ENCODE peak calls at places on chromosomes 1 and 21, in seven cellular contexts. P is fibroblast of villous mesenchyme, O is thyroid gland, X is prostate gland, K is right atrium auricular region, Z is cardiac muscle cell, M is heart left ventricle. V is an unnamed sample.

GRCh38 chr1:216903389-216903754 is 180.1 kb upstream of the ESRRG start:
- DNase-seq in P (peak; percentile 12), O (no peak), X (no peak), K (no peak), Z (no peak), M (no peak), V (peak; percentile 89)

GRCh38 chr1:10074855-10075418 is 42.2 kb downstream of the UBE4B start:
- DNase-seq in P (peak; percentile 61), O (no peak), X (no peak), K (no peak), Z (no peak), M (no peak), V (peak; percentile 66)

GRCh38 chr1:71047635-71048607 is at the start of gene PTGER3:
- DNase-seq in P (no peak), O (peak; percentile 61), X (peak; percentile 40), K (no peak), Z (peak; percentile 86), M (peak; percentile 86), V (no peak)

GRCh38 chr1:35044406-35044805 is 12.7 kb upstream of the ZMYM6 start:
- DNase-seq in P (no peak), O (no peak), X (no peak), K (no peak), Z (no peak), M (no peak), V (peak; percentile 17)

GRCh38 chr1:27487927-27488522 is 1.9 kb downstream of the WASF2 start:
- DNase-seq in P (no peak), O (no peak), X (no peak), K (no peak), Z (no peak), M (no peak), V (peak; percentile 37)

GRCh38 chr1:24481843-24482610 is 20.6 kb upstream of the RCAN3 start:
- DNase-seq in P (no peak), O (no peak), X (no peak), K (no peak), Z (no peak), M (no peak), V (no peak)

GRCh38 chr1:183783896-183784637 is 20.9 kb upstream of the RGL1 start:
- DNase-seq in P (peak; percentile 51), O (peak; percentile 65), X (peak; percentile 60), K (no peak), Z (peak; percentile 16), M (peak; percentile 72), V (peak; percentile 93)

GRCh38 chr1:81780705-81781454 is 19.9 kb upstream of the ADGRL2 start:
- DNase-seq in P (no peak), O (no peak), X (no peak), K (no peak), Z (no peak), M (no peak), V (no peak)

GRCh38 chr1:67551375-67551774 is 121.2 kb upstream of the SERBP1 start:
- DNase-seq in P (no peak), O (no peak), X (no peak), K (no peak), Z (no peak), M (no peak), V (no peak)

GRCh38 chr1:32101233-32101681 is 6.6 kb upstream of the KPNA6 start:
- DNase-seq in P (peak; percentile 78), O (no peak), X (no peak), K (no peak), Z (no peak), M (no peak), V (peak; percentile 76)

GRCh38 chr1:168483531-168483930 is 60.3 kb downstream of the XCL2 start:
- DNase-seq in P (peak; percentile 77), O (no peak), X (no peak), K (no peak), Z (no peak), M (no peak), V (peak; percentile 61)

GRCh38 chr1:3564921-3565831 is 46.1 kb downstream of the MEGF6 start:
- DNase-seq in P (peak; percentile 12), O (peak; percentile 28), X (no peak), K (no peak), Z (peak; percentile 56), M (no peak), V (peak; percentile 46)

GRCh38 chr1:241610056-241610815 is 29.9 kb downstream of the CHML start:
- DNase-seq in P (peak; percentile 70), O (no peak), X (peak; percentile 57), K (no peak), Z (peak; percentile 9), M (no peak), V (peak; percentile 61)

GRCh38 chr1:180981596-180982387 is 40.9 kb downstream of the STX6 start:
- DNase-seq in P (no peak), O (peak; percentile 69), X (no peak), K (no peak), Z (peak; percentile 6), M (no peak), V (peak; percentile 92)

GRCh38 chr1:25096307-25097150 is 135.8 kb downstream of the SYF2 start:
- DNase-seq in P (no peak), O (no peak), X (no peak), K (no peak), Z (no peak), M (no peak), V (no peak)

GRCh38 chr1:53186533-53186932 is 10.1 kb upstream of the CPT2 start:
- DNase-seq in P (no peak), O (no peak), X (no peak), K (no peak), Z (no peak), M (no peak), V (no peak)

GRCh38 chr1:222754386-222755139 is 17.6 kb downstream of the FAM177B start:
- DNase-seq in P (peak; percentile 70), O (peak; percentile 34), X (no peak), K (peak; percentile 65), Z (no peak), M (peak; percentile 72), V (peak; percentile 97)

GRCh38 chr1:52580283-52580682 is 21.9 kb upstream of the GPX7 start:
- DNase-seq in P (no peak), O (no peak), X (no peak), K (no peak), Z (no peak), M (no peak), V (no peak)

GRCh38 chr1:204258213-204259115 is 44.7 kb upstream of the GOLT1A start:
- DNase-seq in P (peak; percentile 73), O (peak; percentile 59), X (peak; percentile 60), K (no peak), Z (peak; percentile 83), M (peak; percentile 79), V (peak; percentile 68)

GRCh38 chr1:100585774-100586173 is 47.8 kb downstream of the GPR88 start:
- DNase-seq in P (no peak), O (no peak), X (no peak), K (no peak), Z (no peak), M (no peak), V (peak; percentile 77)

GRCh38 chr1:29240400-29240837 is 4.1 kb downstream of the PTPRU start:
- DNase-seq in P (no peak), O (no peak), X (no peak), K (no peak), Z (peak; percentile 52), M (no peak), V (no peak)

DNA sequence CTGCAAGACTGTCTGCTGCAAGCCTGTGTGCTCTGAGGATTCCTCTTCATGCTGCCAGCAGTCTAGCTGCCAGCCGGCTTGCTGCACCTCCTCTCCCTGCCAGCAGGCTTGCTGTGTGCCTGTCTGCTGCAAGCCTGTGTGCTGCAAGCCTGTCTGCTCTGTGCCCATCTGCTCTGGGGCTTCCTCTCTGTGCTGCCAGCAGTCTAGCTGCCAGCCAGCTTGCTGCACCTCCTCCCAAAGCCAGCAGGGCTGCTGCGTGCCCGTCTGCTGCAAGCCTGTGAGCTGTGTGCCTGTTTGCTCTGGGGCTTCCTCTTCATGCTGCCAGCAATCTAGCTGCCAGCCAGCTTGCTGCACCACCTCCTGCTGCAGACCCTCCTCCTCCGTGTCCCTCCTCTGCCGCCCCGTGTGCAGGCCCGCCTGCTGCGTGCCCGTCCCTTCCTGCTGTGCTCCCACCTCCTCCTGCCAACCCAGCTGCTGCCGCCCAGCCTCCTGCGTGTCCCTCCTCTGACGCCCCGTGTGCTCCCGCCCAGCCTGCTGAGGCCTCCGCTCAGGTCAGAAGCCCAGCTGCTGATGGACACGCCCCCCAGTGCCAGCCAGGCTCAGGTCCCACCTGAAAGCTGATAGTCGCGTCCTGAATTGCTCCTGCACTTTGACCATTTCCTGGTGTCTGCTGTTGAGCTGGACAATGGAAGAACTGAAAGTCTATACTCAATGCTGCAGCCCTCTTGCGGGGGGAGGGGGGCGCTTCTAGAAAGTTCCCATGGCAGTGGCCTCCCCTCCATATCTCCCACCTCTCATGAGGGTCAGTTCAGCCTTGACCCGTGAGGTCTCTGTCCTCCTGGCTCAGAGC is 1.2 kb downstream of the KRTAP10-4 start:
- DNase-seq in P (no peak), O (no peak), X (no peak), K (peak; percentile 28), Z (no peak), M (no peak), V (no peak)
- H3K4me3 ChIP-seq in P (no peak overlapping the region), O (no peak overlapping the region), X (no peak overlapping the region), K (no peak overlapping the region), Z (no peak overlapping the region), M (no peak overlapping the region), V (no peak overlapping the region)

DNA sequence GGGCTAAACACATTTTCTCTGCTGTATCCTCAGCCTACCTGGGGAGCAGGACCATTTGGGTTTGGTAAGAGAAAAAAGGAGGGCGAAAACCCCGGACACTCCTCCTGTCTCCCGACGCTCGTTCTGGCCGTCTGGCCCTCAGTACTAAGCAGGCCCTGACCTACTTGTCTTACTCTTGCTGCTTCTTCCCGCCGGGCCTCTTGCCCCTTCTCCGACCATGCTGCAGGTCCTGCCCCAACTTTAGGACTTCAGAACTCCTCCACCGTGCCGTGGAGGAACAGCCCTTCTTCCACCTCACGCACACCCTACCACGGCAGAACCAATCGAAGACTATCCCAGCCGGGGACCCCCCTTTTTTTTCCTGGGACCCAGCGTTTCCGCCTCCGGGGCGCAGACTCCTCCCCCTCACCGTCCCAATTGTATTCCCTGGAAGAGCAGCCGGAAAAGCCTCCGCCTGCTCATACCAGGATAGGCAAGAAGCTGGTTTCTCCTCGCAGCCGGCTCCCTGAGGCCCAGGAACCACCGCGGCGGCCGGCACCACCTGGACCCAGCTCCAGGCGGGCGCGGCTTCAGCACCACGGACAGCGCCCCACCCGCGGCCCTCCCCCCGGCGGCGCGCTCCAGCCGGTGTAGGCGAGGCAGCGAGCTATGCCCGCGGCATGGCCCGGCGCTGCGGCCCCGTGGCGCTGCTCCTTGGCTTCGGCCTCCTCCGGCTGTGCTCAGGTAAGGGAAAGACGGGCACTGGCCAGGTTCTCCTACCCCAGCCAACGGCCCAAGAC is at the start of gene CHRNB2:
- DNase-seq in P (peak; percentile 46), O (peak; percentile 76), X (peak; percentile 57), K (no peak), Z (peak; percentile 90), M (peak; percentile 81), V (peak; percentile 42)
- TF ChIP-seq CTCF in P (no peak), O (no peak), X (no peak), K (peak; percentile 22), Z (no peak), M (no peak), V (no peak)

DNA sequence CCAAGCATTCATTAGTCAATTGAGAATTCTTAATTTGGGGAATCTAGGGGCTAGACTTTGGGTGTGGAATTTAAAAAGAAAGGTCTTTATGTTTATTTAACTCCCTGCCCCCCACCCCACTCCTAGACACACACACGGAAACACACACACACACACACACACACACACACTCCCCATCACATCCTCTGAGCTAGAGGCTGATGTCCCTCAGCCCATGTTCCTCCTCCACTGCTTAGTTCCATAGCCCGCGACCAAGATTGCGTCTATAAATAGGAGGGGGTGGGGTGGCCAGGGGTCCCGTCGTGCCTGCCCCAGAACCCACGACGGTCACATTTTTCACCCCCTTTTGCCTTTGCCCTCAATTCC is 649 bp upstream of the KIRREL1 start:
- DNase-seq in P (no peak), O (peak; percentile 31), X (no peak), K (no peak), Z (peak; percentile 26), M (no peak), V (peak; percentile 56)
- H3K4me3 ChIP-seq in P (peak overlapping the region; percentile 99), O (no peak overlapping the region), X (peak overlapping the region; percentile 63), K (peak overlapping the region; percentile 88), Z (peak overlapping the region; percentile 94), M (peak overlapping the region; percentile 75), V (peak overlapping the region; percentile 87)

GRCh38 chr1:209879539-209879938 is 51.8 kb downstream of the UTP25 start:
- DNase-seq in P (no peak), O (peak; percentile 56), X (no peak), K (no peak), Z (no peak), M (no peak), V (no peak)
- TF ChIP-seq CTCF in P (no peak), O (no peak), X (no peak), K (no peak), Z (no peak), M (no peak), V (no peak)